ENCODE peak calls at places on chromosomes 6 and 20, in eight cellular contexts. One of them, this sample, is unnamed. For H3K9me3, the result is how much of the 10 kb centered on the place peaks cover.

GRCh38 chr6:165662041-165662491 is 975 bp downstream of the PDE10A start:
- DNase-seq in endothelial cell of umbilical vein: no peak
- DNase-seq in suprapubic skin: no peak
- DNase-seq in mammary epithelial cell: no peak
- DNase-seq in fibroblast of lung: no peak
- DNase-seq in neural progenitor cell: peak
- DNase-seq in right atrium auricular region: no peak
- DNase-seq in body of pancreas: no peak
- DNase-seq in this sample: no peak

GRCh38 chr20:52244702-52245101 is 53.1 kb upstream of the ZFP64 start:
- DNase-seq in endothelial cell of umbilical vein: no peak
- DNase-seq in suprapubic skin: no peak
- DNase-seq in mammary epithelial cell: no peak
- DNase-seq in fibroblast of lung: no peak
- DNase-seq in neural progenitor cell: no peak
- DNase-seq in right atrium auricular region: no peak
- DNase-seq in body of pancreas: no peak
- DNase-seq in this sample: no peak

GRCh38 chr6:29653452-29654038 is 3.3 kb upstream of the MOG start:
- DNase-seq in endothelial cell of umbilical vein: peak
- DNase-seq in suprapubic skin: no peak
- DNase-seq in mammary epithelial cell: peak
- DNase-seq in fibroblast of lung: peak
- DNase-seq in neural progenitor cell: peak
- DNase-seq in right atrium auricular region: no peak
- DNase-seq in body of pancreas: peak
- DNase-seq in this sample: no peak

GRCh38 chr6:158150701-158151100 is 17.4 kb downstream of the SERAC1 start:
- DNase-seq in endothelial cell of umbilical vein: no peak
- DNase-seq in suprapubic skin: no peak
- DNase-seq in mammary epithelial cell: no peak
- DNase-seq in fibroblast of lung: peak
- DNase-seq in neural progenitor cell: no peak
- DNase-seq in right atrium auricular region: no peak
- DNase-seq in body of pancreas: no peak
- DNase-seq in this sample: no peak

GRCh38 chr6:53888931-53889330 is 94.1 kb downstream of the LRRC1 start:
- DNase-seq in endothelial cell of umbilical vein: no peak
- DNase-seq in suprapubic skin: no peak
- DNase-seq in mammary epithelial cell: peak
- DNase-seq in fibroblast of lung: peak
- DNase-seq in neural progenitor cell: no peak
- DNase-seq in right atrium auricular region: no peak
- DNase-seq in body of pancreas: no peak
- DNase-seq in this sample: no peak

GRCh38 chr6:6751615-6752014 is 163.1 kb downstream of the LY86 start:
- DNase-seq in endothelial cell of umbilical vein: no peak
- DNase-seq in suprapubic skin: no peak
- DNase-seq in mammary epithelial cell: no peak
- DNase-seq in fibroblast of lung: no peak
- DNase-seq in neural progenitor cell: no peak
- DNase-seq in right atrium auricular region: peak
- DNase-seq in body of pancreas: peak
- DNase-seq in this sample: no peak

GRCh38 chr20:43032459-43032858 is 157.2 kb downstream of the PTPRT start:
- DNase-seq in endothelial cell of umbilical vein: no peak
- DNase-seq in suprapubic skin: no peak
- DNase-seq in mammary epithelial cell: no peak
- DNase-seq in fibroblast of lung: no peak
- DNase-seq in neural progenitor cell: peak
- DNase-seq in right atrium auricular region: no peak
- DNase-seq in body of pancreas: no peak
- DNase-seq in this sample: no peak

GRCh38 chr20:44643596-44644383 is 7.7 kb downstream of the ADA start:
- DNase-seq in endothelial cell of umbilical vein: peak
- DNase-seq in suprapubic skin: no peak
- DNase-seq in mammary epithelial cell: peak
- DNase-seq in fibroblast of lung: peak
- DNase-seq in neural progenitor cell: peak
- DNase-seq in right atrium auricular region: peak
- DNase-seq in body of pancreas: peak
- DNase-seq in this sample: peak

GRCh38 chr6:168908166-168908565 is 345.5 kb downstream of the THBS2 start:
- DNase-seq in endothelial cell of umbilical vein: no peak
- DNase-seq in suprapubic skin: no peak
- DNase-seq in mammary epithelial cell: peak
- DNase-seq in fibroblast of lung: peak
- DNase-seq in neural progenitor cell: no peak
- DNase-seq in right atrium auricular region: no peak
- DNase-seq in body of pancreas: no peak
- DNase-seq in this sample: no peak

GRCh38 chr6:105726902-105727655 is 324.2 kb upstream of the PREP start:
- DNase-seq in endothelial cell of umbilical vein: no peak
- DNase-seq in suprapubic skin: no peak
- DNase-seq in mammary epithelial cell: peak
- DNase-seq in fibroblast of lung: peak
- DNase-seq in neural progenitor cell: no peak
- DNase-seq in right atrium auricular region: no peak
- DNase-seq in body of pancreas: no peak
- DNase-seq in this sample: no peak

GRCh38 chr6:25193147-25193864 is 85.9 kb upstream of the CARMIL1 start:
- DNase-seq in endothelial cell of umbilical vein: peak
- DNase-seq in suprapubic skin: no peak
- DNase-seq in mammary epithelial cell: peak
- DNase-seq in fibroblast of lung: peak
- DNase-seq in neural progenitor cell: no peak
- DNase-seq in right atrium auricular region: no peak
- DNase-seq in body of pancreas: peak
- DNase-seq in this sample: no peak

GRCh38 chr6:156557269-156557885 is 219.8 kb upstream of the ARID1B start:
- DNase-seq in endothelial cell of umbilical vein: no peak
- DNase-seq in suprapubic skin: no peak
- DNase-seq in mammary epithelial cell: no peak
- DNase-seq in fibroblast of lung: peak
- DNase-seq in neural progenitor cell: peak
- DNase-seq in right atrium auricular region: no peak
- DNase-seq in body of pancreas: peak
- DNase-seq in this sample: no peak

GRCh38 chr6:31834367-31834703 is 6.8 kb downstream of the HSPA1B start:
- DNase-seq in endothelial cell of umbilical vein: no peak
- DNase-seq in suprapubic skin: peak
- DNase-seq in mammary epithelial cell: peak
- DNase-seq in fibroblast of lung: peak
- DNase-seq in neural progenitor cell: peak
- DNase-seq in right atrium auricular region: peak
- DNase-seq in body of pancreas: peak
- DNase-seq in this sample: peak

GRCh38 chr6:71808865-71809264 is 77.5 kb upstream of the RIMS1 start:
- DNase-seq in endothelial cell of umbilical vein: no peak
- DNase-seq in suprapubic skin: no peak
- DNase-seq in mammary epithelial cell: no peak
- DNase-seq in fibroblast of lung: no peak
- DNase-seq in neural progenitor cell: no peak
- DNase-seq in right atrium auricular region: no peak
- DNase-seq in body of pancreas: no peak
- DNase-seq in this sample: no peak

GRCh38 chr6:71810880-71811279 is 75.5 kb upstream of the RIMS1 start:
- DNase-seq in endothelial cell of umbilical vein: no peak
- DNase-seq in suprapubic skin: no peak
- DNase-seq in mammary epithelial cell: no peak
- DNase-seq in fibroblast of lung: no peak
- DNase-seq in neural progenitor cell: no peak
- DNase-seq in right atrium auricular region: no peak
- DNase-seq in body of pancreas: no peak
- DNase-seq in this sample: no peak
- H3K9me3 ChIP-seq in endothelial cell of umbilical vein: under half
- H3K9me3 ChIP-seq in suprapubic skin: under half
- H3K9me3 ChIP-seq in mammary epithelial cell: under half
- H3K9me3 ChIP-seq in fibroblast of lung: under half
- H3K9me3 ChIP-seq in neural progenitor cell: under half
- H3K9me3 ChIP-seq in right atrium auricular region: under half
- H3K9me3 ChIP-seq in body of pancreas: under half
- H3K9me3 ChIP-seq in this sample: under half

GRCh38 chr20:32447136-32448027 is 89.3 kb downstream of the ASXL1 start:
- DNase-seq in endothelial cell of umbilical vein: no peak
- DNase-seq in suprapubic skin: peak
- DNase-seq in mammary epithelial cell: no peak
- DNase-seq in fibroblast of lung: no peak
- DNase-seq in neural progenitor cell: no peak
- DNase-seq in right atrium auricular region: no peak
- DNase-seq in body of pancreas: peak
- DNase-seq in this sample: no peak

GRCh38 chr20:32445539-32446273 is 87.6 kb downstream of the ASXL1 start:
- DNase-seq in endothelial cell of umbilical vein: no peak
- DNase-seq in suprapubic skin: peak
- DNase-seq in mammary epithelial cell: no peak
- DNase-seq in fibroblast of lung: no peak
- DNase-seq in neural progenitor cell: no peak
- DNase-seq in right atrium auricular region: no peak
- DNase-seq in body of pancreas: no peak
- DNase-seq in this sample: no peak

GRCh38 chr20:32444474-32445220 is 86.5 kb downstream of the ASXL1 start:
- DNase-seq in endothelial cell of umbilical vein: no peak
- DNase-seq in suprapubic skin: no peak
- DNase-seq in mammary epithelial cell: no peak
- DNase-seq in fibroblast of lung: no peak
- DNase-seq in neural progenitor cell: no peak
- DNase-seq in right atrium auricular region: no peak
- DNase-seq in body of pancreas: no peak
- DNase-seq in this sample: no peak

GRCh38 chr20:32448306-32449056 is 90.3 kb downstream of the ASXL1 start:
- DNase-seq in endothelial cell of umbilical vein: no peak
- DNase-seq in suprapubic skin: peak
- DNase-seq in mammary epithelial cell: no peak
- DNase-seq in fibroblast of lung: no peak
- DNase-seq in neural progenitor cell: no peak
- DNase-seq in right atrium auricular region: no peak
- DNase-seq in body of pancreas: peak
- DNase-seq in this sample: no peak

GRCh38 chr20:32446301-32447100 is 88.4 kb downstream of the ASXL1 start:
- DNase-seq in endothelial cell of umbilical vein: no peak
- DNase-seq in suprapubic skin: peak
- DNase-seq in mammary epithelial cell: no peak
- DNase-seq in fibroblast of lung: no peak
- DNase-seq in neural progenitor cell: no peak
- DNase-seq in right atrium auricular region: no peak
- DNase-seq in body of pancreas: no peak
- DNase-seq in this sample: no peak
- H3K27ac ChIP-seq in endothelial cell of umbilical vein: no peak
- H3K27ac ChIP-seq in suprapubic skin: no peak
- H3K27ac ChIP-seq in mammary epithelial cell: no peak
- H3K27ac ChIP-seq in fibroblast of lung: no peak
- H3K27ac ChIP-seq in neural progenitor cell: no peak
- H3K27ac ChIP-seq in right atrium auricular region: no peak
- H3K27ac ChIP-seq in body of pancreas: peak
- H3K27ac ChIP-seq in this sample: peak

DNA sequence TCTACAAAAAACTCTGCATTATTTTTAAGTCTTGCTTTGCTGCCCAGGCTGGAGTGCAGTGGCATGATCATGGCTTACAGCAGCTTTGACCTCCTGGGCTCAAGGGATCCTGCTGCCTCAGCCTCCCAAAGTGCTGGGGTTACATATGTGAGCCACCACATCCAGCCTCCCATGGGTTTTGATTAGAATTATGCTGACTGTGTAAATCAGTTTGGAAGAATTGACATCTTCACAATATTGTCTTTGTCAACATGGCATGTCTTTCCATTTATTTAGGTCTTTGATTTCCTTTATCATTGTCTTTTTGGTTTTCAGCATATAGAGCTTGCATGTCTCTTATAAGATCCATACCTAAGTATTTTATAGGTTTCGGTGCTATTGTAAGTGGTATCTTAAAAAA is 13.2 kb upstream of the APCDD1L start:
- DNase-seq in endothelial cell of umbilical vein: no peak
- DNase-seq in suprapubic skin: no peak
- DNase-seq in mammary epithelial cell: no peak
- DNase-seq in fibroblast of lung: no peak
- DNase-seq in neural progenitor cell: no peak
- DNase-seq in right atrium auricular region: no peak
- DNase-seq in body of pancreas: no peak
- DNase-seq in this sample: no peak
- H3K9me3 ChIP-seq in endothelial cell of umbilical vein: under half
- H3K9me3 ChIP-seq in suprapubic skin: under half
- H3K9me3 ChIP-seq in mammary epithelial cell: under half
- H3K9me3 ChIP-seq in fibroblast of lung: under half
- H3K9me3 ChIP-seq in neural progenitor cell: under half
- H3K9me3 ChIP-seq in right atrium auricular region: under half
- H3K9me3 ChIP-seq in body of pancreas: under half
- H3K9me3 ChIP-seq in this sample: under half

DNA sequence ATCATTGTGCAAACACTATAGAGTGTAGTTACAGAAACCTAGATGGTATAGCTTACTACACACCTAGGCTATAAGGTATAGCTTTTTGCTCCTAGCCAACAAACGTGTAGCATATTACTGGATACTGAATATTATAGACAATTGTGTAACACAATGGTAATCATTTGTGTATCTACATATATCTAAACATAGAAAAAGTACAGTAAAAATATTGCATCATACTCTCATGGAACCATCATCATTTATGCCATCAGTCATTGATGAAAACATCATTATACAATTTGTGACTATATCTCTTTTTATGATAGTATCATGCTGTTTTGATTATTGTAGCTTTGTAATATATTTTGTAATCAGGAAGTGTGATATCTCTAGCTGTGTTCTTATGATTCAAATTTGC is 21.0 kb upstream of the HCRTR2 start:
- DNase-seq in endothelial cell of umbilical vein: no peak
- DNase-seq in suprapubic skin: no peak
- DNase-seq in mammary epithelial cell: no peak
- DNase-seq in fibroblast of lung: no peak
- DNase-seq in neural progenitor cell: no peak
- DNase-seq in right atrium auricular region: no peak
- DNase-seq in body of pancreas: no peak
- DNase-seq in this sample: no peak
- H3K27ac ChIP-seq in endothelial cell of umbilical vein: no peak
- H3K27ac ChIP-seq in suprapubic skin: no peak
- H3K27ac ChIP-seq in mammary epithelial cell: no peak
- H3K27ac ChIP-seq in fibroblast of lung: no peak
- H3K27ac ChIP-seq in neural progenitor cell: no peak
- H3K27ac ChIP-seq in right atrium auricular region: no peak
- H3K27ac ChIP-seq in body of pancreas: no peak
- H3K27ac ChIP-seq in this sample: no peak

GRCh38 chr20:55099251-55099650 is 623.9 kb downstream of the DOK5 start:
- DNase-seq in endothelial cell of umbilical vein: no peak
- DNase-seq in suprapubic skin: no peak
- DNase-seq in mammary epithelial cell: no peak
- DNase-seq in fibroblast of lung: no peak
- DNase-seq in neural progenitor cell: no peak
- DNase-seq in right atrium auricular region: no peak
- DNase-seq in body of pancreas: no peak
- DNase-seq in this sample: no peak

GRCh38 chr20:55097621-55098020 is 622.2 kb downstream of the DOK5 start:
- DNase-seq in endothelial cell of umbilical vein: no peak
- DNase-seq in suprapubic skin: no peak
- DNase-seq in mammary epithelial cell: no peak
- DNase-seq in fibroblast of lung: no peak
- DNase-seq in neural progenitor cell: no peak
- DNase-seq in right atrium auricular region: no peak
- DNase-seq in body of pancreas: no peak
- DNase-seq in this sample: no peak

GRCh38 chr20:55103188-55103587 is 627.8 kb downstream of the DOK5 start:
- DNase-seq in endothelial cell of umbilical vein: no peak
- DNase-seq in suprapubic skin: no peak
- DNase-seq in mammary epithelial cell: no peak
- DNase-seq in fibroblast of lung: no peak
- DNase-seq in neural progenitor cell: no peak
- DNase-seq in right atrium auricular region: no peak
- DNase-seq in body of pancreas: no peak
- DNase-seq in this sample: no peak
- H3K9me3 ChIP-seq in endothelial cell of umbilical vein: under half
- H3K9me3 ChIP-seq in suprapubic skin: under half
- H3K9me3 ChIP-seq in mammary epithelial cell: under half
- H3K9me3 ChIP-seq in fibroblast of lung: under half
- H3K9me3 ChIP-seq in neural progenitor cell: under half
- H3K9me3 ChIP-seq in right atrium auricular region: under half
- H3K9me3 ChIP-seq in body of pancreas: under half
- H3K9me3 ChIP-seq in this sample: under half